ENCODE peak calls at places on chromosomes 1 and 21, in five cellular contexts. I is cardiac muscle cell; C is effector memory CD4-positive, alpha-beta T cell; S is testis; L is psoas muscle. V is an unnamed sample.

GRCh38 chr1:225834417-225835329 is 24.7 kb downstream of the EPHX1 start:
- DNase-seq in I (no peak), C (no peak), S (peak; percentile 66), L (peak; percentile 75), V (no peak)

GRCh38 chr1:40315795-40316594 is 1.1 kb downstream of the COL9A2 start:
- DNase-seq in I (peak; percentile 14), C (no peak), S (no peak), L (no peak), V (no peak)

GRCh38 chr1:152227310-152227928 is 3.4 kb upstream of the HRNR start:
- DNase-seq in I (no peak), C (no peak), S (no peak), L (no peak), V (no peak)

GRCh38 chr1:29122987-29123870 is 474 bp downstream of the TMEM200B start:
- DNase-seq in I (peak; percentile 53), C (no peak), S (peak; percentile 37), L (peak; percentile 32), V (peak; percentile 70)

GRCh38 chr1:58848818-58849411 is 65.1 kb upstream of the JUN start:
- DNase-seq in I (no peak), C (no peak), S (peak; percentile 41), L (peak; percentile 83), V (peak; percentile 23)

GRCh38 chr21:42818328-42818749 is 61.0 kb downstream of the WDR4 start:
- DNase-seq in I (peak; percentile 33), C (peak; percentile 25), S (peak; percentile 83), L (peak; percentile 45), V (no peak)

GRCh38 chr1:12615916-12616708 is 1.9 kb downstream of the DHRS3 start:
- DNase-seq in I (peak; percentile 49), C (no peak), S (peak; percentile 47), L (peak; percentile 81), V (peak; percentile 83)

GRCh38 chr1:62685431-62685859 is 2.7 kb downstream of the DOCK7 start:
- DNase-seq in I (no peak), C (no peak), S (no peak), L (no peak), V (no peak)

GRCh38 chr21:26153758-26154157 is 16.8 kb downstream of the APP start:
- DNase-seq in I (no peak), C (no peak), S (no peak), L (no peak), V (no peak)

GRCh38 chr1:53314606-53315005 is 13.3 kb downstream of the LRP8 start:
- DNase-seq in I (no peak), C (no peak), S (no peak), L (no peak), V (no peak)

GRCh38 chr1:109425902-109426277 is 358 bp downstream of the PSMA5 start:
- DNase-seq in I (no peak), C (peak; percentile 55), S (no peak), L (peak; percentile 58), V (no peak)

GRCh38 chr21:38295997-38296764 is 39.4 kb downstream of the KCNJ15 start:
- DNase-seq in I (no peak), C (no peak), S (no peak), L (no peak), V (no peak)

GRCh38 chr1:183075861-183076260 is 52.6 kb downstream of the LAMC1 start:
- DNase-seq in I (no peak), C (no peak), S (no peak), L (no peak), V (no peak)

GRCh38 chr1:52127181-52128175 is 14.4 kb upstream of the ZFYVE9 start:
- DNase-seq in I (peak; percentile 48), C (no peak), S (peak; percentile 49), L (no peak), V (no peak)

GRCh38 chr1:26820784-26821269 is 5.7 kb upstream of the ZDHHC18 start:
- DNase-seq in I (no peak), C (no peak), S (no peak), L (no peak), V (no peak)

GRCh38 chr1:19185976-19186375 is 24.1 kb downstream of the UBR4 start:
- DNase-seq in I (no peak), C (no peak), S (no peak), L (no peak), V (no peak)

GRCh38 chr1:173409613-173410012 is 67.5 kb upstream of the PRDX6 start:
- DNase-seq in I (no peak), C (no peak), S (peak; percentile 80), L (peak; percentile 18), V (no peak)

GRCh38 chr1:184691719-184692324 is 62.8 kb downstream of the EDEM3 start:
- DNase-seq in I (peak; percentile 53), C (no peak), S (peak; percentile 29), L (no peak), V (no peak)

GRCh38 chr1:198681831-198682756 is 43.3 kb downstream of the PTPRC start:
- DNase-seq in I (no peak), C (peak; percentile 75), S (peak; percentile 48), L (peak; percentile 31), V (peak; percentile 65)

GRCh38 chr21:44766818-44767354 is 34.7 kb downstream of the UBE2G2 start:
- DNase-seq in I (no peak), C (no peak), S (no peak), L (no peak), V (no peak)

GRCh38 chr1:230011333-230012092 is 55.5 kb upstream of the GALNT2 start:
- DNase-seq in I (no peak), C (no peak), S (no peak), L (no peak), V (no peak)

GRCh38 chr1:200374569-200375312 is 35.1 kb downstream of the ZNF281 start:
- DNase-seq in I (no peak), C (no peak), S (no peak), L (no peak), V (no peak)

GRCh38 chr1:162882248-162882666 is 21.3 kb upstream of the CCDC190 start:
- DNase-seq in I (no peak), C (no peak), S (no peak), L (no peak), V (no peak)

GRCh38 chr1:170288155-170288554 is 142.4 kb downstream of the NTMT2 start:
- DNase-seq in I (no peak), C (no peak), S (no peak), L (no peak), V (no peak)

GRCh38 chr1:182567629-182568028 is 21.4 kb downstream of the RNASEL start:
- DNase-seq in I (no peak), C (no peak), S (no peak), L (no peak), V (no peak)

GRCh38 chr1:160996195-160996594 is 24.8 kb downstream of the F11R start:
- DNase-seq in I (no peak), C (no peak), S (no peak), L (no peak), V (no peak)

GRCh38 chr1:233238884-233239432 is 56.6 kb downstream of the PCNX2 start:
- DNase-seq in I (no peak), C (no peak), S (no peak), L (no peak), V (no peak)

GRCh38 chr1:173410794-173411236 is 66.3 kb upstream of the PRDX6 start:
- DNase-seq in I (no peak), C (no peak), S (no peak), L (no peak), V (no peak)

GRCh38 chr1:203572134-203572625 is 54.5 kb upstream of the ATP2B4 start:
- DNase-seq in I (no peak), C (no peak), S (no peak), L (no peak), V (no peak)

GRCh38 chr1:223732993-223733798 is 20.9 kb downstream of the CAPN2 start:
- DNase-seq in I (no peak), C (no peak), S (no peak), L (no peak), V (no peak)
- H3K27ac ChIP-seq in I (no peak overlapping the region), C (peak overlapping the region; percentile 23), S (no peak overlapping the region), L (peak overlapping the region; percentile 46), V (peak overlapping the region; percentile 26)

DNA sequence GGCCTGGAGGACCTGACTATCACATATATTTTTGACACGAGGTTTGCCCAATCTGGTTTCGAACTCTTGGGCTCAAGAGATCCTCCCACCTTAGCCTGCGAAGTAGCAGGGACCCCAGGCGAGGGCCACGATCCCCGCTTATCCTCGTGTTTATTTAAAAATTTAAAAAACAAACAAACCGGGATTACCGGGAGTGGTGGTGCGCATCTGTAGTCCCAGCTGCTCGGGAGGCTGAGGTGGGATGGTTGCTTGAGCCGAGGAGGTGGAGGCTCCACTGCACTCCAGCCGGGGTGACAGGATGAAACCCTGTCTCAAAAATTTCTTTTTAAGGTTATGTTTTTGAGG is 452 bp upstream of the EXOSC10 start:
- DNase-seq in I (no peak), C (no peak), S (no peak), L (no peak), V (no peak)
- H3K27ac ChIP-seq in I (peak overlapping the region; percentile 95), C (peak overlapping the region; percentile 82), S (peak overlapping the region; percentile 77), L (peak overlapping the region; percentile 82), V (no peak overlapping the region)

GRCh38 chr1:25484096-25484495 is 53.4 kb downstream of the MACO1 start:
- DNase-seq in I (no peak), C (no peak), S (peak; percentile 54), L (peak; percentile 55), V (peak; percentile 55)

GRCh38 chr1:25482211-25482610 is 51.5 kb downstream of the MACO1 start:
- DNase-seq in I (no peak), C (no peak), S (no peak), L (no peak), V (no peak)

GRCh38 chr1:25486602-25487001 is 55.9 kb downstream of the MACO1 start:
- DNase-seq in I (no peak), C (no peak), S (no peak), L (no peak), V (no peak)

GRCh38 chr1:25485536-25486235 is 55.0 kb downstream of the MACO1 start:
- DNase-seq in I (no peak), C (no peak), S (no peak), L (no peak), V (no peak)

DNA sequence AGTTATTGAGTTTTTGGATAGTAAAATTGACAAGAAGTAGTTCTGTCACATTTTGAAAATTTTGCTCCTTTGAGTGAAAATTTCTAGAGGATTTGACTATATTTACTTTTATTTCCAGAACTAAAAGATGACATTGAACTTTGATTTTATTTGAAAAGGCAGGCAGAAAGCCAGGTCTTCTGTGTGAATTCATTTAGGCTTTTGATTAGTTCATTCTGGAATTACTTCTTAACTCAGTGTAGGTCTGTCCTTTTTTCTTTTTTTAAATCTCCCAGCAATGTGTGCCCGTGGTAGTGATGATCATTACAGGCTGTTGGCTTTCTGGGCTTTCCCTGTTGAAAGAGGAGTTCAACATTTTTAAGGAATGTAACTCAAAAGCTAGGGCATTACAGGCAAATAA is 53.8 kb downstream of the MACO1 start:
- DNase-seq in I (no peak), C (no peak), S (no peak), L (no peak), V (no peak)
- H3K27ac ChIP-seq in I (no peak overlapping the region), C (no peak overlapping the region), S (no peak overlapping the region), L (peak overlapping the region; percentile 70), V (no peak overlapping the region)

GRCh38 chr1:107152332-107152731 is 11.5 kb downstream of the NTNG1 start:
- DNase-seq in I (no peak), C (no peak), S (no peak), L (no peak), V (no peak)

GRCh38 chr1:107147813-107148212 is 7.0 kb downstream of the NTNG1 start:
- DNase-seq in I (no peak), C (no peak), S (no peak), L (no peak), V (no peak)

DNA sequence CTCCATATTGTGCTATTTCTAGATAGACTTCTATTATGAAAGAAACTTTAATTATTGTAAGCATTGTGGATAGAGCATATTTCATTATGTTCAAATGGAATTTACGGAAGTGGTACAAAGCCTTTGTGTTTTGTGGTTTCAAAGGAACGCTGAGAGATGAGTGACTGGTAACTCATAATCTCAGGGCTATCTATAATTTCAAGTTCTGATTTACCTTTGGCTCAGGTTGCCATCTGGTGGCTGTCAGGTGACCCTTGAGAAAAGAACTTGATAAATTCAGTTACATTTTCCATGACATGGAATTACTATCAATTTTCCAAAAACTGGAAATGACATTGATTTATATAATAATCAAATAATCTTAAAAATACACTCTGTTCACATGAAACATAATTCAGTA is 12.2 kb downstream of the NTNG1 start:
- DNase-seq in I (no peak), C (no peak), S (no peak), L (no peak), V (no peak)
- H3K27ac ChIP-seq in I (no peak overlapping the region), C (no peak overlapping the region), S (no peak overlapping the region), L (no peak overlapping the region), V (no peak overlapping the region)

V was measured in pancreas.